ENCODE peak calls at places on chromosome 2, in seven cellular contexts. E is fibroblast of the aortic adventitia, C is AG04449, K is endothelial cell, M is GM12865, Q is GM23338, Y is tibial artery. L is an unnamed sample.

GRCh38 chr2:45813003-45813601 is 161.6 kb downstream of the PRKCE start:
- DNase-seq in M (no peak), Y (no peak), K (no peak), Q (no peak), E (peak; percentile 83), C (no peak), L (no peak)

GRCh38 chr2:241894681-241895426 is 25.3 kb downstream of the RTP5 start:
- DNase-seq in E (no peak), K (no peak), M (no peak), Q (no peak), C (no peak), Y (peak; percentile 20), L (no peak)

GRCh38 chr2:235543126-235543750 is 49.4 kb downstream of the AGAP1 start:
- DNase-seq in K (no peak), C (no peak), Q (peak; percentile 23), M (no peak), E (no peak), Y (no peak), L (no peak)

GRCh38 chr2:46304635-46305034 is 7.4 kb downstream of the EPAS1 start:
- DNase-seq in C (no peak), K (no peak), Q (no peak), E (no peak), Y (no peak), M (no peak), L (no peak)

GRCh38 chr2:144937899-144938298 is 418.0 kb upstream of the ZEB2 start:
- DNase-seq in C (no peak), E (peak; percentile 81), Y (peak; percentile 47), M (no peak), Q (no peak), K (no peak), L (no peak)

GRCh38 chr2:46695283-46695682 is 215.9 kb downstream of the TMEM247 start:
- DNase-seq in K (no peak), E (no peak), C (no peak), M (no peak), Q (no peak), Y (peak; percentile 46), L (no peak)

GRCh38 chr2:230010501-230010900 is 58.2 kb downstream of the SLC16A14 start:
- DNase-seq in Q (no peak), E (no peak), K (no peak), Y (no peak), C (no peak), M (no peak), L (no peak)

GRCh38 chr2:170409164-170409535 is 231.2 kb downstream of the MYO3B start:
- DNase-seq in K (peak; percentile 73), Y (peak; percentile 69), E (peak; percentile 76), M (peak; percentile 79), C (no peak), Q (peak; percentile 94), L (peak; percentile 68)

GRCh38 chr2:69113627-69114026 is 100.6 kb downstream of the ANTXR1 start:
- DNase-seq in M (no peak), K (no peak), E (peak; percentile 21), Q (no peak), C (no peak), Y (no peak), L (no peak)

GRCh38 chr2:232483923-232484627 is 3.6 kb downstream of the ECEL1 start:
- DNase-seq in Q (no peak), M (no peak), K (no peak), C (no peak), E (no peak), Y (no peak), L (no peak)

GRCh38 chr2:102520009-102520408 is 47.0 kb downstream of the SLC9A4 start:
- DNase-seq in K (peak; percentile 36), M (peak; percentile 68), Y (no peak), C (no peak), E (peak; percentile 22), Q (peak; percentile 43), L (no peak)

GRCh38 chr2:77807531-77808215 is 285.5 kb upstream of the LRRTM4 start:
- DNase-seq in Y (no peak), K (no peak), M (no peak), E (no peak), Q (no peak), C (no peak), L (no peak)

GRCh38 chr2:144944506-144945230 is 424.7 kb upstream of the ZEB2 start:
- DNase-seq in E (no peak), Q (no peak), M (no peak), C (no peak), Y (no peak), K (no peak), L (no peak)

GRCh38 chr2:29281086-29281485 is 165.9 kb downstream of the CLIP4 start:
- DNase-seq in C (no peak), K (no peak), Q (no peak), M (no peak), E (no peak), Y (no peak), L (no peak)

DNA sequence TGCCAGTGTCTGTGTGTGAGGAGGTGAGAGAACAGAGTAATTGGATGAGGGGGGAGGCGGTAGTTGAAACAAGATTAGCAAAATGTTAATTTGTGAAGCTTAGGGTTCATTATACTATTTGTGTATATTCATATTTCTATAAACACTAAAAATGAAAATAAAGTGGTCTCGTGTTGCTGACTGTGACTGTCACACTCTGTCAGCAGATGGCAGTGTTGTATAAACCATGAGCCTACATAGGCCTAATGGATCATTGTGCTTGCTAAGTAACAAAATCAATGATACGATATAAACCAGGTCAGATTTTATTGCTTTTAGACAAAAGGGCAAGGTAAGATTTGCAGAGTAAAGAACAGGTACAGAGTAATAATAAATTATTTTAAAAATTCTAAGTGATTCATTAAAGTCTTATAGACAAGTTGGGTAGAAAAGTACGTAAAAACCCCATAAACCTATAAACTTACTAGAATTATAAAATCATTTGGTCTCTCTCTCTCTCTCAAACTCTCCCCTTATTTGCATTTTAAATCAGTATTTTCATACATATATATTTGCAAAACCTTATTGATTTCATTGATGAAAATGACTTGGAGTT is 182.7 kb downstream of the RPIA start:
- DNase-seq in K (peak; percentile 52), M (peak; percentile 63), Q (peak; percentile 81), E (peak; percentile 75), Y (no peak), C (no peak), L (peak; percentile 36)
- TF ChIP-seq CTCF in K (peak; percentile 80), M (peak; percentile 53), Q (peak; percentile 84), E (peak; percentile 80), Y (peak; percentile 61), C (peak; percentile 56), L (peak; percentile 78)

DNA sequence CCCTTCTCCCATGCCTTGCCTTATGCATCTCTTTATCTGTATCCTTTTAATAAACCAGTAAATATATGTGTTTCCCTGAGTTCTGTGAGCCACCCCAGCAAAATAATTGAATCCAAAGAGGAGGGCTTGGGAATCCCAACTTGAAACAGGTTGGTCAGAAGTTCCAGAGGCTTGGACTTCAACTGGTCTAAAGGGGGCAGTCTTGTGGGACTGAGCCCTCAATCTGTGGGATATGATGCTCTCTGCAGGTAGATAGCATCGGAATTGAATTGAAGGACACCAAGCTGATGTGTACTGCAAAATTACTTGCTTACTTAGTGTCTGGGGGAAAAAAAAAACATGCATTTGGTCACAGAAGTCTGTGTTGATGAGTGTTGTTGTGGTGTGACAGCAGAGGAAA is 1033.5 kb upstream of the TMEFF2 start:
- DNase-seq in Y (no peak), Q (peak; percentile 37), C (no peak), M (no peak), K (no peak), E (no peak), L (no peak)
- TF ChIP-seq CTCF in Y (no peak), Q (peak; percentile 73), C (no peak), M (no peak), K (no peak), E (no peak), L (no peak)

GRCh38 chr2:20398956-20399567 is 47.8 kb upstream of the RHOB start:
- DNase-seq in M (no peak), E (peak; percentile 11), C (no peak), K (no peak), Q (no peak), Y (no peak), L (no peak)

GRCh38 chr2:20400306-20400705 is 46.6 kb upstream of the RHOB start:
- DNase-seq in Y (no peak), C (no peak), M (no peak), K (no peak), E (no peak), Q (no peak), L (no peak)

GRCh38 chr2:20393986-20394385 is 43.3 kb upstream of the PUM2 start:
- DNase-seq in Y (no peak), M (no peak), E (no peak), K (no peak), C (no peak), Q (no peak), L (no peak)

GRCh38 chr2:20397811-20398447 is 47.3 kb upstream of the PUM2 start:
- DNase-seq in E (no peak), Y (no peak), C (no peak), K (no peak), Q (no peak), M (no peak), L (no peak)

DNA sequence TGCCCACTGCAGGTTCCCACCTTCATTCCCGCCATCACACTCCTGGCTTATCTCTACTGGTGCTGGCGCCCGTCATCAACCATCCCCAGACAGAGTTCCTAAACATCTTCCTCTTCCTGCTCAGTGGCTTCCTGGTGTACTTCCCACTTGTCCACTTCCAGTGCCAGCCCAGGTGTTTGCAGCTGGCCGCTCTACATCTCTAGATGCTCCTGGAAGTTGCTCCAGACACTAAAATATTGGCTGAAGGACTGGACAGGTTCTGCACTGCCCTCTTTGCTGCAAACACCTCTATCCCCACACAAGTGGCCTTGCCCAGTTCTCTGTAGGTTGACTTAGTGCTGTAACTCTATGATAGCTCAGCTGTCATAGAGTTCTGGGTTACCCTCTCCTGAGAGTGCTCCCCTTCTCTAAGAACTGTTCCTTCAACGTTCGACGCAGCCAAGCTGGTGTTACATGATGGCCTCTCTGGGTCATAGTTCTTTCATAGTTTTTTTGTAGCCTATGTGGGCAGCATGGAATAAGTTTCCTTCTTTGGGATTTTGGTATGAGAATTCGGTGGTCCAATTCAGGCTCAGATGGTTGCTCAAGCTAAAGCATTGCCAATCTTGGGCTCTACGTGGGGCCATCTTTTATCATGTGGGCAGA is 45.8 kb upstream of the PUM2 start:
- DNase-seq in M (no peak), C (no peak), Y (no peak), E (no peak), K (no peak), Q (no peak), L (no peak)
- TF ChIP-seq CTCF in M (no peak), C (no peak), Y (no peak), E (no peak), K (no peak), Q (no peak), L (no peak)

GRCh38 chr2:96819876-96820511 is 3.9 kb downstream of the CNNM3 start:
- DNase-seq in Y (no peak), M (no peak), Q (no peak), E (no peak), C (no peak), K (no peak), L (no peak)
- TF ChIP-seq CTCF in Y (no peak), M (no peak), Q (no peak), E (no peak), C (no peak), K (no peak), L (no peak)

DNA sequence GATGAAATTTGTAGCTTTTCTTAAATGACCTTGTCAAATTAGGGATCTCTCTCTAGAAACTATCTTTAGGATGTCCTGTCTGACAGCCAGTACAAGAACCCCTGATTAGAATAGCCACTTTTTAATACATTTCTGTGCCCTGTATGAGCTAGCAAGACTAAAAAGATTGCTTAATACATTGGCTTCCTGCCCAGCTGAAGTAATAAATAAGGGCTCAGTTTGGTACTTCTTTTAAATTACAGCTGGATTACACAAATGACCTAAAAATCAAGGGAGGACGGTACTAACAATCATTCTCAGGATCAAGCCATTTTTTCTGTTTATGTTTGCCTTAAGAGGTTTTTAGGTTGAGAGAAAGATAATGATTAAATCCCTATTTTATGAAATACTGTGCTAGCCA is 11.6 kb upstream of the OLA1 start:
- DNase-seq in E (peak; percentile 88), C (no peak), Y (no peak), M (no peak), K (no peak), Q (no peak), L (no peak)
- TF ChIP-seq CTCF in E (no peak), C (no peak), Y (no peak), M (no peak), K (no peak), Q (no peak), L (no peak)